ENCODE peak calls at places on chromosomes 4 and X, in four cellular contexts. One of them, this sample, is unnamed.

GRCh38 chr4:107213410-107213809 is 177.3 kb upstream of the DKK2 start:
- DNase-seq in HEK293T: no peak
- DNase-seq in HepG2: no peak
- DNase-seq in K562: no peak
- DNase-seq in this sample: no peak

GRCh38 chrX:71154641-71155040 is 10.0 kb downstream of the NLGN3 start:
- DNase-seq in HepG2: no peak
- DNase-seq in K562: no peak
- DNase-seq in HEK293T: no peak
- DNase-seq in this sample: no peak

GRCh38 chr4:36006226-36006625 is 238.1 kb downstream of the ARAP2 start:
- DNase-seq in HEK293T: no peak
- DNase-seq in HepG2: no peak
- DNase-seq in K562: no peak
- DNase-seq in this sample: no peak

GRCh38 chr4:56651071-56651384 is 30.1 kb downstream of the HOPX start:
- DNase-seq in K562: no peak
- DNase-seq in HEK293T: no peak
- DNase-seq in HepG2: no peak
- DNase-seq in this sample: no peak

GRCh38 chr4:97252615-97253154 is 890.6 kb downstream of the STPG2 start:
- DNase-seq in HepG2: no peak
- DNase-seq in HEK293T: no peak
- DNase-seq in K562: no peak
- DNase-seq in this sample: no peak

GRCh38 chr4:187188118-187188517 is 464.5 kb upstream of the FAT1 start:
- DNase-seq in HEK293T: no peak
- DNase-seq in K562: no peak
- DNase-seq in HepG2: no peak
- DNase-seq in this sample: no peak

GRCh38 chrX:104668550-104668949 is 102.6 kb downstream of the IL1RAPL2 start:
- DNase-seq in HEK293T: peak; percentile 8
- DNase-seq in HepG2: no peak
- DNase-seq in K562: no peak
- DNase-seq in this sample: no peak

GRCh38 chrX:50827996-50828395 is 14.0 kb upstream of the SHROOM4 start:
- DNase-seq in HepG2: no peak
- DNase-seq in K562: no peak
- DNase-seq in HEK293T: no peak
- DNase-seq in this sample: no peak

GRCh38 chr4:168098257-168098717 is 6.0 kb downstream of the ANXA10 start:
- DNase-seq in HepG2: no peak
- DNase-seq in HEK293T: no peak
- DNase-seq in K562: no peak
- DNase-seq in this sample: no peak

GRCh38 chrX:33416273-33416805 is 205.0 kb upstream of the DMD start:
- DNase-seq in HepG2: no peak
- DNase-seq in K562: no peak
- DNase-seq in HEK293T: no peak
- DNase-seq in this sample: no peak

GRCh38 chrX:2451456-2452316 is 49.1 kb downstream of the DHRSX start:
- DNase-seq in HepG2: no peak
- DNase-seq in HEK293T: no peak
- DNase-seq in K562: peak; percentile 20
- DNase-seq in this sample: peak; percentile 44

DNA sequence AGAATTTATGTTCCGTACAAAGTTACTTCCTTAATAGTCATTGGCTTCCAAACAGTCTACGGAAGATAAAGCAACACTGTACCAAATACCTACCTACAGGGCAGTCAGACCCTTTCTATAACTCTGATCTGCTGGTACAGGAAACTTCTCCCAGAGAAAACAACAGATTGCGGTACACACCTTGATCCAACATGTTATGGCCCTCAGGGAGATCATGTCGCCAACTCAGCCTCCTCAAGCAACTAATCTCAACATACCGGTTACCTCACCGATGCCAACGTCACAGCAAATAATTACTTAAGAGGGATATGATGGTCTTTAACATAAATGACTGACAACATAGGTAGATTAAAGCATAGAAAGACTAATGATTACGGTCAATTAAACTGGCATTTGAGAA is 70.4 kb downstream of the RFC1 start:
- DNase-seq in K562: no peak
- DNase-seq in HepG2: no peak
- DNase-seq in HEK293T: no peak
- DNase-seq in this sample: no peak
- TF ChIP-seq ELF4 in K562: no peak
- TF ChIP-seq ELF4 in HepG2: no peak
- TF ChIP-seq ELF4 in HEK293T: no peak
- TF ChIP-seq ELF4 in this sample: no peak

GRCh38 chrX:47200385-47201150 is 6.9 kb downstream of the UBA1 start:
- DNase-seq in K562: peak; percentile 25
- DNase-seq in HEK293T: no peak
- DNase-seq in HepG2: peak; percentile 42
- DNase-seq in this sample: no peak
- TF ChIP-seq ELF4 in K562: no peak
- TF ChIP-seq ELF4 in HEK293T: no peak
- TF ChIP-seq ELF4 in HepG2: no peak
- TF ChIP-seq ELF4 in this sample: no peak

GRCh38 chr4:38688676-38689355 is 24.8 kb downstream of the KLF3 start:
- DNase-seq in HepG2: no peak
- DNase-seq in HEK293T: no peak
- DNase-seq in K562: no peak
- DNase-seq in this sample: no peak

GRCh38 chr4:38694330-38694729 is 30.3 kb downstream of the KLF3 start:
- DNase-seq in HepG2: no peak
- DNase-seq in K562: no peak
- DNase-seq in HEK293T: no peak
- DNase-seq in this sample: no peak

GRCh38 chr4:38693531-38693930 is 29.5 kb downstream of the KLF3 start:
- DNase-seq in K562: no peak
- DNase-seq in HepG2: no peak
- DNase-seq in HEK293T: no peak
- DNase-seq in this sample: no peak

GRCh38 chr4:38692421-38692820 is 28.4 kb downstream of the KLF3 start:
- DNase-seq in HepG2: no peak
- DNase-seq in K562: no peak
- DNase-seq in HEK293T: no peak
- DNase-seq in this sample: no peak

DNA sequence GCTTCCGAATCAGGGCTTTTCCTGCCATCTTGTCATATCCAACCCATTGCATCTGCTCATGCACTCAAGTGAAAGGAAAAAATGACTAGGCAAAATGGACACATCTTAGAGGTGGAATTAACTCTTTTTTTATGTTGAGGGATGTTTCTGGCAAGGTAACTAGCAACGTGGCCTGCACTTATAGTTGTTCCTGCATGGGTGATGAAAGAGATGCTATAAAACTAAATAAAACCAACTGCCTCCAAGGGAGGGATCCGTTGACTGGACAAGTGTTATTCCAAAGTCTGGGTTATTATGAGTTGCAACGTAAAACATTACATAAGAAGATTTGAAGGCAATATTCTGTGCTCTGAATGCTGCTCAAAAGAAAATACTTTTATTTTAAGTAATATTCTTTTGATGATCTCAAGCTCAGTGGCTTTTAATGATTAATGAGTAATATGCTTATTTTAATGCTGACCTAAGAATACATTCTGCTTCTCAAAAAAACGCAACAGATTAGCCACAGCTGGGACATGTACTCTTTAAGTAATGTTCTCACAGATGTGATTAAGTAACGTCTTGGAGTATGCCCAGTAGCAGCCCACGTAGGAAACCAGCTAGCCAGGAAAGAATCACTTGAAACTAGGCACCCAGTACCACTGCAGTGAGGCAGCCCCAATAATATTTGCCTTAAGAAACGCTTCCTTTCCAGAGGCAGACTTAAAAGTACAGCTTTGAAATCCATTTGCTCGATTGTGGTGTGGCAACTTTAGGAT is 27.4 kb downstream of the KLF3 start:
- DNase-seq in HEK293T: no peak
- DNase-seq in HepG2: no peak
- DNase-seq in K562: no peak
- DNase-seq in this sample: no peak
- TF ChIP-seq ELF4 in HEK293T: no peak
- TF ChIP-seq ELF4 in HepG2: no peak
- TF ChIP-seq ELF4 in K562: no peak
- TF ChIP-seq ELF4 in this sample: no peak

DNA sequence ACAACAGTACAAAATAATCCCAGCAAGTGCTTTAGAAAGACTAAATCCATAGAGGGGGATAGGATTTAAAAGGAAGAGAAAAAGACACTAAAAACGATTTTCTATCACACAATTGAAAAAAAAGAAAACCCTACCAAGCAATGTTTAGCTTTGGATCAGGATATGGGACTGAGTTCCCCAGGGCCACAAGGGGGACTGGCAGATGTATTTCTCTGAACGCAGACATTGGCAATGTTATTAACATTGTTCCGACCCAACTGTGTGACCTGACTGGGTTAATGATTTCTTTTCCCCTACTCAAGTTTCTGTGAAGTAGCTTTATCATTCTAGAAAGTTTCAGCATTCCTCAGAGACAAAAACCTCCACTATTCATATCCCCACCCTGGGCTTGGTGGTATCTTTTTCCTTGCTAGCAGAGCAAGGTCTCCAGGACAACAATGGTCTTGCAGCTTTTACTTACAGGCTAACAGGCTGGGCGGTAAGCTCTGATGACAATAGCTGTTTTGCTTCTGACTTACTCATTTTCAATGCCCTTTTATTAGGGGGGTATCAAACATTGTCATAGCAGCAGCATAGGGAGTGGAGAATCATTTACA is 25.8 kb downstream of the SLC7A11 start:
- DNase-seq in K562: no peak
- DNase-seq in HEK293T: no peak
- DNase-seq in HepG2: no peak
- DNase-seq in this sample: no peak
- TF ChIP-seq ELF4 in K562: no peak
- TF ChIP-seq ELF4 in HEK293T: no peak
- TF ChIP-seq ELF4 in HepG2: no peak
- TF ChIP-seq ELF4 in this sample: no peak

GRCh38 chrX:21870494-21870893 is 14.7 kb downstream of the YY2 start:
- DNase-seq in K562: no peak
- DNase-seq in HEK293T: no peak
- DNase-seq in HepG2: no peak
- DNase-seq in this sample: no peak

GRCh38 chrX:21875013-21875412 is 19.2 kb downstream of the YY2 start:
- DNase-seq in HEK293T: no peak
- DNase-seq in HepG2: no peak
- DNase-seq in K562: no peak
- DNase-seq in this sample: no peak

GRCh38 chrX:21873063-21873785 is 17.4 kb downstream of the YY2 start:
- DNase-seq in K562: no peak
- DNase-seq in HEK293T: no peak
- DNase-seq in HepG2: no peak
- DNase-seq in this sample: no peak
- TF ChIP-seq ELF4 in K562: no peak
- TF ChIP-seq ELF4 in HEK293T: no peak
- TF ChIP-seq ELF4 in HepG2: no peak
- TF ChIP-seq ELF4 in this sample: no peak

GRCh38 chr4:176339936-176340761 is 20.4 kb downstream of the SPCS3 start:
- DNase-seq in K562: no peak
- DNase-seq in HepG2: no peak
- DNase-seq in HEK293T: no peak
- DNase-seq in this sample: no peak

GRCh38 chr4:176335421-176335820 is 15.7 kb downstream of the SPCS3 start:
- DNase-seq in HEK293T: no peak
- DNase-seq in HepG2: no peak
- DNase-seq in K562: no peak
- DNase-seq in this sample: no peak

GRCh38 chr4:176342384-176342783 is 22.6 kb downstream of the SPCS3 start:
- DNase-seq in K562: no peak
- DNase-seq in HEK293T: no peak
- DNase-seq in HepG2: no peak
- DNase-seq in this sample: no peak

GRCh38 chr4:176343286-176343685 is 23.5 kb downstream of the SPCS3 start:
- DNase-seq in HEK293T: no peak
- DNase-seq in K562: no peak
- DNase-seq in HepG2: no peak
- DNase-seq in this sample: no peak

DNA sequence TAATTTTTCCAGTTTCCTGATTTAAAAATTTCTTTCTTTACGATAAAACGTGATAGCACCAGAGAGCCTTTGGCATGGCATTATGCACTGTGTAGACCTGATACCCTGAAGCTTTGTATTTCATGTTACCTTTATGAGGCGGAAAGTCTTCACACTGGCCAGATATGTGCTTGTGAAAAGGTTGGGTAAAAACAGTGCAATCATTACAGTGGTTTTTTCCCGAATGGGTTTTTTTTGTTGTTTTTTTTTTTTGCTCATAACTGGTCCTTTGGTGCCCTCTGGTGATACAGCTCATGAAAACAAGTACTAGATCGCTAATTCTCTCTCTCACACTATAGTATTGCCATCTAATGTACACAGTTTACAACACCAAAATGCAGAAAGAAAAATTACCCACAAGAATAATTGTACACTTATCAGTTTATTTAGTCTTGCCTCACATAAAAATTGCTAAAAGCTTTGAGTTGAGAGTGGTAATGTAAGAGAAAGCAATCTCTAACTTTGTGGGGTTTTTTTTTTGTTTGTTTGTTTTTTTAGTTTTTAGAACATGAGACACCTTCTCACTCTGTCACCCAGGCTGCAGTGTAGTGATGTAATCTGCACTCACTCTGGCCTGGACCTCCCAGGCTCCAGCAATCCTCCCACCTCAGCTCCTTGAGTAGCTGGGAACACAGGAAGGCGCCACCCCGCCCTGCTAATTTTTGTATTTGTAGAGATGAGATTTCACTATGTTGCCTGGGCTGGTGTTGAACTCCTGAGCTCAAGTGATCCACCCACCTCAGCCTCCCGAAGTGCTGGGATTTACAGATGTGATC is 21.3 kb downstream of the SPCS3 start:
- DNase-seq in HepG2: peak; percentile 24
- DNase-seq in K562: peak; percentile 28
- DNase-seq in HEK293T: peak; percentile 45
- DNase-seq in this sample: no peak
- TF ChIP-seq ELF4 in HepG2: no peak
- TF ChIP-seq ELF4 in K562: no peak
- TF ChIP-seq ELF4 in HEK293T: no peak
- TF ChIP-seq ELF4 in this sample: no peak

GRCh38 chr4:19776021-19776459 is 475.7 kb upstream of the SLIT2 start:
- DNase-seq in HepG2: no peak
- DNase-seq in HEK293T: peak; percentile 11
- DNase-seq in K562: no peak
- DNase-seq in this sample: no peak
- TF ChIP-seq ELF4 in HepG2: no peak
- TF ChIP-seq ELF4 in HEK293T: no peak
- TF ChIP-seq ELF4 in K562: no peak
- TF ChIP-seq ELF4 in this sample: no peak

This sample was measured in WTC11.